ENCODE peak calls at places on chromosomes 3 and 15, in seven cellular contexts. H, W, Q, B, I, K and T are unnamed samples.

GRCh38 chr3:23567917-23568316 is 237.8 kb upstream of the UBE2E1 start:
- DNase-seq in H (no peak), W (no peak), Q (no peak), B (no peak), I (peak; percentile 77), K (peak; percentile 92), T (no peak)

GRCh38 chr15:86178845-86179244 is 99.2 kb downstream of the AGBL1 start:
- DNase-seq in H (no peak), W (no peak), Q (no peak), B (no peak), I (no peak), K (no peak), T (no peak)

GRCh38 chr3:3177861-3178497 is 1.5 kb downstream of the CRBN start:
- DNase-seq in H (no peak), W (no peak), Q (no peak), B (no peak), I (no peak), K (no peak), T (no peak)

GRCh38 chr3:175065492-175065891 is 206.4 kb downstream of the NAALADL2 start:
- DNase-seq in H (no peak), W (no peak), Q (no peak), B (no peak), I (no peak), K (no peak), T (no peak)

GRCh38 chr15:83919319-83919830 is 265.5 kb downstream of the ADAMTSL3 start:
- DNase-seq in H (no peak), W (no peak), Q (no peak), B (no peak), I (no peak), K (no peak), T (no peak)

GRCh38 chr3:51966486-51966885 is 768 bp downstream of the PCBP4 start:
- DNase-seq in H (no peak), W (no peak), Q (no peak), B (no peak), I (no peak), K (no peak), T (no peak)

GRCh38 chr3:36648241-36649034 is 115.9 kb downstream of the DCLK3 start:
- DNase-seq in H (no peak), W (no peak), Q (no peak), B (no peak), I (peak; percentile 30), K (peak; percentile 96), T (no peak)

GRCh38 chr3:42025388-42026138 is 63.7 kb upstream of the ULK4 start:
- DNase-seq in H (peak; percentile 92), W (peak; percentile 85), Q (peak; percentile 97), B (peak; percentile 86), I (peak; percentile 93), K (peak; percentile 98), T (peak; percentile 69)

GRCh38 chr3:81743096-81744025 is 18.1 kb downstream of the GBE1 start:
- DNase-seq in H (no peak), W (no peak), Q (no peak), B (peak; percentile 31), I (peak; percentile 91), K (peak; percentile 99), T (no peak)

GRCh38 chr3:37198996-37199395 is 24.6 kb upstream of the LRRFIP2 start:
- DNase-seq in H (no peak), W (no peak), Q (no peak), B (no peak), I (no peak), K (no peak), T (no peak)

GRCh38 chr15:85582719-85583089 is 202.3 kb downstream of the AKAP13 start:
- DNase-seq in H (peak; percentile 35), W (peak; percentile 75), Q (peak; percentile 85), B (peak; percentile 68), I (no peak), K (peak; percentile 49), T (peak; percentile 55)

GRCh38 chr3:133937756-133938601 is 42.3 kb upstream of the RAB6B start:
- DNase-seq in H (peak; percentile 85), W (no peak), Q (peak; percentile 51), B (peak; percentile 13), I (no peak), K (peak; percentile 90), T (no peak)

GRCh38 chr15:60477991-60478632 is 830 bp downstream of the ICE2 start:
- DNase-seq in H (no peak), W (no peak), Q (no peak), B (peak; percentile 20), I (no peak), K (peak; percentile 40), T (no peak)

GRCh38 chr3:16838561-16838960 is 46.2 kb upstream of the PLCL2 start:
- DNase-seq in H (no peak), W (peak; percentile 52), Q (no peak), B (peak; percentile 40), I (no peak), K (no peak), T (no peak)

GRCh38 chr3:132606085-132606484 is 9.0 kb downstream of the ACKR4 start:
- DNase-seq in H (no peak), W (no peak), Q (no peak), B (no peak), I (peak; percentile 32), K (peak; percentile 74), T (no peak)

GRCh38 chr3:31754575-31755278 is 222.0 kb downstream of the STT3B start:
- DNase-seq in H (no peak), W (no peak), Q (no peak), B (no peak), I (no peak), K (no peak), T (no peak)

GRCh38 chr3:56810912-56811544 is 9.3 kb upstream of the ARHGEF3 start:
- DNase-seq in H (peak; percentile 43), W (no peak), Q (no peak), B (no peak), I (no peak), K (no peak), T (no peak)

GRCh38 chr3:115160295-115160694 is 13.2 kb upstream of the ZBTB20 start:
- DNase-seq in H (no peak), W (no peak), Q (no peak), B (no peak), I (no peak), K (no peak), T (no peak)

GRCh38 chr3:158508481-158508880 is 62.5 kb upstream of the MLF1 start:
- DNase-seq in H (no peak), W (no peak), Q (no peak), B (no peak), I (peak; percentile 32), K (peak; percentile 12), T (no peak)

GRCh38 chr15:73654659-73655058 is 21.5 kb upstream of the NPTN start:
- DNase-seq in H (no peak), W (no peak), Q (no peak), B (no peak), I (no peak), K (no peak), T (no peak)

GRCh38 chr3:48553886-48554845 is 2.4 kb downstream of the PFKFB4 start:
- DNase-seq in H (no peak), W (no peak), Q (no peak), B (no peak), I (no peak), K (no peak), T (peak; percentile 42)

GRCh38 chr3:155270485-155271342 is 22.8 kb downstream of the STRIT1 start:
- DNase-seq in H (no peak), W (no peak), Q (no peak), B (no peak), I (no peak), K (no peak), T (peak; percentile 20)

GRCh38 chr3:33636125-33636855 is 81.8 kb downstream of the CLASP2 start:
- DNase-seq in H (no peak), W (no peak), Q (no peak), B (no peak), I (peak; percentile 42), K (peak; percentile 86), T (no peak)

GRCh38 chr3:94069242-94069813 is 6.5 kb downstream of the NSUN3 start:
- DNase-seq in H (no peak), W (no peak), Q (no peak), B (no peak), I (no peak), K (peak; percentile 62), T (no peak)

GRCh38 chr3:179768080-179768479 is 115.2 kb downstream of the USP13 start:
- DNase-seq in H (no peak), W (peak; percentile 13), Q (no peak), B (peak; percentile 35), I (peak; percentile 32), K (peak; percentile 72), T (no peak)

GRCh38 chr15:44038801-44039200 is 156.3 kb downstream of the FRMD5 start:
- DNase-seq in H (no peak), W (no peak), Q (no peak), B (peak; percentile 18), I (no peak), K (no peak), T (no peak)

GRCh38 chr15:70098461-70099166 is 897 bp upstream of the TLE3 start:
- DNase-seq in H (peak; percentile 52), W (peak; percentile 67), Q (no peak), B (peak; percentile 53), I (no peak), K (no peak), T (peak; percentile 63)

DNA sequence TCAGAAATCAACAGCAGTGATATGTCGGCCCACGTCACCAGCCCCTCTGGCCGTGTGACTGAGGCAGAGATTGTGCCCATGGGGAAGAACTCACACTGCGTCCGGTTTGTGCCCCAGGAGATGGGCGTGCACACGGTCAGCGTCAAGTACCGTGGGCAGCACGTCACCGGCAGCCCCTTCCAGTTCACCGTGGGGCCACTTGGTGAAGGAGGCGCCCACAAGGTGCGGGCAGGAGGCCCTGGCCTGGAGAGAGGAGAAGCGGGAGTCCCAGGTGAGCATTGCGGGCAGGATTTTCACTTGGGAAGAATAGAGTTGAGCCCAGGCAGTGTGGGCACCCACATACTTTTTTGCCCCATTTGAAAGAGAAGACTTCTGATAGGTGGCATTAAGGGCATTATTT is 57.4 kb downstream of the DNASE1L3 start:
- DNase-seq in H (no peak), W (no peak), Q (no peak), B (no peak), I (no peak), K (no peak), T (no peak)
- H3K4me3 ChIP-seq in H (no peak overlapping the region), W (no peak overlapping the region), Q (no peak overlapping the region), B (no peak overlapping the region), I (no peak overlapping the region), K (no peak overlapping the region), T (no peak overlapping the region)

DNA sequence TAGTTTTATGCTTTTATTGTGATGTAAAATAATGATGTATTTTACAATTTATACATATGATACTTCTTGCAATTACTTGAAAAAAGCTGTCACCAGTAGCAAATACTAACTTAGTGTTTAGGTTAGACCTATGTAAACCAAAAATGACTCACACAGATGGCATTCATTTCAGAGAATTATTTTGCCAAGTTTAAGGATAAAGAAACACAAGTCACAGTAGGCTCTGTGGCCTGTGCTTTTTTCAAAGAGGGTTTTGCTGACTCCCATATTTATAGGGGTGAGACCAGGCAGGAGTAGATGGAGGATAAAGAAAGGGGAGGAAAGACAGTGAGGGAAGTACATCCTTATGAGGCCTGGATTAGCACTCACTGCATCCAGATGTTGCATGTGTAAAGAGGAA is 356.6 kb upstream of the NPAP1 start:
- DNase-seq in H (no peak), W (no peak), Q (no peak), B (no peak), I (no peak), K (no peak), T (no peak)
- H3K4me3 ChIP-seq in H (no peak overlapping the region), W (no peak overlapping the region), Q (no peak overlapping the region), B (no peak overlapping the region), I (no peak overlapping the region), K (no peak overlapping the region), T (no peak overlapping the region)

GRCh38 chr15:23860290-23860751 is 173.2 kb upstream of the NDN start:
- DNase-seq in H (no peak), W (no peak), Q (no peak), B (no peak), I (no peak), K (no peak), T (no peak)
- H3K4me3 ChIP-seq in H (no peak overlapping the region), W (no peak overlapping the region), Q (no peak overlapping the region), B (no peak overlapping the region), I (no peak overlapping the region), K (no peak overlapping the region), T (no peak overlapping the region)

GRCh38 chr3:192409203-192409837 is 318.0 kb downstream of the FGF12 start:
- DNase-seq in H (no peak), W (no peak), Q (no peak), B (no peak), I (no peak), K (no peak), T (no peak)
- H3K4me3 ChIP-seq in H (peak overlapping the region; percentile 57), W (peak overlapping the region; percentile 26), Q (peak overlapping the region; percentile 66), B (peak overlapping the region; percentile 11), I (no peak overlapping the region), K (peak overlapping the region; percentile 48), T (peak overlapping the region; percentile 45)